ENCODE peak calls at places on chromosomes 5 and 9, in ten cellular contexts. A is stimulated activated CD4-positive, alpha-beta T cell treated with anti-CD3 and anti-CD28 coated beads, TNF-alpha, amount 100 ng/mL, for 24 hours; F is HT1080; V is ovary; I is breast epithelium; W is ELR; X is Ammon's horn; L is kidney epithelial cell; H is GM04504; G is cardiac muscle cell. N is an unnamed sample.

GRCh38 chr5:82068723-82069122 is 96.9 kb downstream of the ATG10 start:
- DNase-seq in L (no peak), A (no peak), X (no peak), V (no peak), G (no peak), I (no peak), W (no peak), F (no peak), H (no peak), N (no peak)

GRCh38 chr5:80198920-80199319 is 56.9 kb downstream of the SERINC5 start:
- DNase-seq in H (no peak), X (no peak), W (no peak), G (no peak), F (no peak), I (no peak), V (no peak), L (no peak), A (no peak), N (no peak)

GRCh38 chr9:116270559-116270958 is 117.0 kb downstream of the PAPPA start:
- DNase-seq in I (no peak), L (no peak), G (no peak), H (no peak), X (no peak), A (no peak), V (no peak), F (peak), W (no peak), N (no peak)

GRCh38 chr5:95907740-95908706 is 53.6 kb downstream of the ELL2 start:
- DNase-seq in W (no peak), H (no peak), A (no peak), V (no peak), X (no peak), I (no peak), G (no peak), F (no peak), L (no peak), N (no peak)

GRCh38 chr5:33558489-33558888 is 117.7 kb downstream of the TARS1 start:
- DNase-seq in L (no peak), A (no peak), H (peak), V (no peak), W (peak), I (no peak), X (no peak), F (no peak), G (no peak), N (no peak)

GRCh38 chr9:35322075-35322885 is 160.5 kb downstream of the UNC13B start:
- DNase-seq in A (no peak), L (no peak), W (no peak), G (no peak), F (no peak), X (no peak), V (no peak), I (no peak), H (no peak), N (no peak)

GRCh38 chr5:73424489-73425102 is 24.0 kb downstream of the FOXD1 start:
- DNase-seq in V (no peak), W (no peak), F (no peak), I (no peak), A (no peak), X (no peak), L (no peak), H (no peak), G (no peak), N (no peak)

GRCh38 chr9:2663886-2664674 is 42.5 kb downstream of the VLDLR start:
- DNase-seq in W (no peak), X (peak), H (no peak), A (no peak), F (no peak), V (no peak), I (no peak), G (no peak), L (no peak), N (no peak)

GRCh38 chr5:60803712-60804111 is 40.4 kb downstream of the ELOVL7 start:
- DNase-seq in X (no peak), A (no peak), F (no peak), I (no peak), H (no peak), V (no peak), G (no peak), L (no peak), W (no peak), N (no peak)

GRCh38 chr5:38069360-38069759 is 189.0 kb upstream of the EGFLAM start:
- DNase-seq in I (no peak), A (no peak), W (peak), F (peak), X (peak), L (peak), H (no peak), V (peak), G (no peak), N (no peak)

GRCh38 chr9:20479419-20480155 is 142.7 kb downstream of the MLLT3 start:
- DNase-seq in G (no peak), A (no peak), I (no peak), V (no peak), F (no peak), H (no peak), W (no peak), X (no peak), L (no peak), N (no peak)

GRCh38 chr5:172149073-172149472 is 39.0 kb downstream of the STK10 start:
- DNase-seq in G (no peak), F (peak), H (no peak), W (peak), L (no peak), V (no peak), I (no peak), A (no peak), X (no peak), N (no peak)

GRCh38 chr5:172602712-172603289 is 38.3 kb upstream of the NEURL1B start:
- DNase-seq in F (no peak), I (peak), L (no peak), H (no peak), V (peak), G (no peak), X (no peak), W (no peak), A (no peak), N (peak)

GRCh38 chr5:53603009-53603687 is 42.7 kb downstream of the NDUFS4 start:
- DNase-seq in A (no peak), I (no peak), F (no peak), L (no peak), W (no peak), V (no peak), G (peak), H (no peak), X (peak), N (peak)

GRCh38 chr5:178569485-178569884 is 20.7 kb downstream of the COL23A1 start:
- DNase-seq in W (peak), V (no peak), H (no peak), A (no peak), L (no peak), F (peak), I (no peak), G (no peak), X (no peak), N (no peak)

GRCh38 chr9:98375138-98375726 is 119.8 kb upstream of the TBC1D2 start:
- DNase-seq in A (no peak), I (no peak), F (peak), X (no peak), G (no peak), L (peak), V (no peak), H (peak), W (peak), N (no peak)

GRCh38 chr9:76114144-76114543 is 223.7 kb downstream of the PCSK5 start:
- DNase-seq in X (no peak), I (no peak), A (no peak), V (peak), W (no peak), L (no peak), F (no peak), G (no peak), H (no peak), N (no peak)

GRCh38 chr5:13217636-13218035 is 726.9 kb downstream of the DNAH5 start:
- DNase-seq in W (no peak), V (no peak), H (no peak), F (no peak), A (no peak), G (no peak), I (no peak), L (no peak), X (no peak), N (no peak)

GRCh38 chr9:95344735-95345134 is 27.2 kb upstream of the FANCC start:
- DNase-seq in L (no peak), V (no peak), W (no peak), I (no peak), X (no peak), F (no peak), G (no peak), A (no peak), H (no peak), N (no peak)

GRCh38 chr9:12880406-12881016 is 105.7 kb downstream of the LURAP1L start:
- DNase-seq in G (no peak), L (no peak), H (no peak), V (no peak), A (no peak), F (no peak), I (no peak), X (no peak), W (no peak), N (no peak)

GRCh38 chr5:143033535-143034260 is 263.5 kb downstream of the ARHGAP26 start:
- DNase-seq in W (peak), H (peak), I (no peak), X (no peak), G (no peak), L (peak), F (peak), A (no peak), V (no peak), N (no peak)

GRCh38 chr9:28464817-28465216 is 891.5 kb upstream of the C9orf72 start:
- DNase-seq in G (no peak), V (no peak), W (no peak), L (no peak), A (no peak), H (no peak), I (no peak), F (no peak), X (no peak), N (no peak)

GRCh38 chr5:14268738-14269137 is 125.6 kb downstream of the TRIO start:
- DNase-seq in W (no peak), I (no peak), H (no peak), F (no peak), V (peak), G (no peak), X (peak), L (no peak), A (no peak), N (no peak)

GRCh38 chr9:89185980-89186379 is 7.4 kb upstream of the SHC3 start:
- DNase-seq in A (no peak), G (peak), L (no peak), H (no peak), F (no peak), X (no peak), V (no peak), W (peak), I (no peak), N (no peak)

GRCh38 chr5:131225282-131225974 is 38.4 kb upstream of the CDC42SE2 start:
- DNase-seq in L (no peak), I (no peak), H (no peak), X (no peak), G (no peak), V (no peak), A (no peak), W (no peak), F (no peak), N (no peak)

GRCh38 chr5:32098291-32098690 is 75.8 kb downstream of the GOLPH3 start:
- DNase-seq in X (peak), L (no peak), F (no peak), W (no peak), G (peak), H (no peak), I (no peak), V (no peak), A (no peak), N (peak)

GRCh38 chr5:36691993-36692392 is 85.6 kb downstream of the SLC1A3 start:
- DNase-seq in G (no peak), I (no peak), W (no peak), F (no peak), H (no peak), A (no peak), V (no peak), X (no peak), L (no peak), N (no peak)

GRCh38 chr9:69276775-69277174 is 48.2 kb upstream of the ENTREP1 start:
- DNase-seq in W (no peak), L (no peak), A (no peak), V (no peak), X (no peak), H (no peak), F (no peak), G (no peak), I (no peak), N (no peak)

GRCh38 chr9:127706836-127707241 is at the start of gene CFAP157:
- DNase-seq in A (no peak), L (no peak), V (no peak), I (no peak), W (no peak), H (no peak), G (peak), X (no peak), F (peak), N (no peak)

N was measured in left cardiac atrium.